ENCODE peak calls at places on chromosome 20, in five cellular contexts. E is fibroblast of lung, U is coronary artery, R is testis, V is cardiac muscle cell. S is an unnamed sample.

GRCh38 chr20:45518282-45518681 is 2.9 kb upstream of the SPINT3 start:
- DNase-seq in R (no peak), V (no peak), U (no peak), E (peak; percentile 1), S (peak; percentile 44)

GRCh38 chr20:17021481-17021880 is 205.4 kb upstream of the PCSK2 start:
- DNase-seq in U (no peak), V (no peak), R (no peak), E (no peak), S (no peak)

GRCh38 chr20:3861191-3861590 is 14.6 kb downstream of the MAVS start:
- DNase-seq in V (no peak), U (no peak), R (no peak), E (no peak), S (no peak)

GRCh38 chr20:20692587-20692986 is 19.9 kb downstream of the RALGAPA2 start:
- DNase-seq in V (no peak), U (no peak), E (no peak), R (no peak), S (no peak)

GRCh38 chr20:35111141-35111888 is 18.7 kb upstream of the TRPC4AP start:
- DNase-seq in E (peak; percentile 93), U (no peak), V (no peak), R (no peak), S (no peak)

GRCh38 chr20:11387189-11387754 is 530.4 kb upstream of the BTBD3 start:
- DNase-seq in E (peak; percentile 97), V (no peak), U (no peak), R (no peak), S (no peak)

GRCh38 chr20:36483919-36484808 is 57.2 kb upstream of the MYL9 start:
- DNase-seq in R (no peak), U (no peak), E (peak; percentile 43), V (no peak), S (no peak)

GRCh38 chr20:41798926-41799502 is 180.8 kb upstream of the CHD6 start:
- DNase-seq in U (no peak), E (no peak), R (no peak), V (no peak), S (no peak)

GRCh38 chr20:48761023-48761785 is 66.6 kb downstream of the PREX1 start:
- DNase-seq in E (no peak), R (peak; percentile 22), V (no peak), U (no peak), S (peak; percentile 52)

GRCh38 chr20:41173791-41174341 is 36.5 kb downstream of the PLCG1 start:
- DNase-seq in E (no peak), V (no peak), U (peak; percentile 73), R (peak; percentile 12), S (no peak)

GRCh38 chr20:57106692-57107091 is 159.7 kb downstream of the BMP7 start:
- DNase-seq in E (no peak), V (no peak), U (no peak), R (no peak), S (no peak)

GRCh38 chr20:1819311-1820136 is 75.7 kb upstream of the SIRPA start:
- DNase-seq in R (no peak), E (no peak), V (no peak), U (peak; percentile 57), S (no peak)

GRCh38 chr20:362271-363254 is 15.7 kb downstream of the NRSN2 start:
- DNase-seq in U (no peak), R (peak; percentile 69), E (peak; percentile 65), V (no peak), S (peak; percentile 74)

GRCh38 chr20:11379257-11380011 is 538.3 kb upstream of the BTBD3 start:
- DNase-seq in U (no peak), E (no peak), V (peak; percentile 78), R (peak; percentile 37), S (no peak)

DNA sequence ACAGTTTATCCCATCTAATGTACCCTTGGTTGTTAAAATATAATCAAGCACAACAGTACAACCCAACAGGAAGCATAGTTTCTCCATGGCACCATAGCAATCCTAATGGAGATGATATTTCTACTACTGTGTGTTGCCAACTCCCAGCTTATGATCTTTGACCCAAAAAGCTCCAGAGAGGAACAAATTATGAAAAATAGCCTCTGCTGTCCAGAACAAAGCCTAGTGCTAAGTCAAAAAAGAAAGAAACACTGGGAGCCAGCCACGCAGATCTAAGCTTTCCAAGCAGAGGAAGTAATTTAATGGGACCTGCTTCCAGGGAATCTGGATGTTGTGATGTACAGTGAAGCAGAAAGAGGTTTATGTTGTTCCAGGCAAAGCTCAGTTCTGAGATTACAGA is 52.2 kb upstream of the TASP1 start:
- DNase-seq in V (no peak), U (no peak), R (no peak), E (no peak), S (no peak)
- H3K27ac ChIP-seq in V (no peak overlapping the region), U (no peak overlapping the region), R (no peak overlapping the region), E (no peak overlapping the region), S (no peak overlapping the region)

GRCh38 chr20:59751075-59751711 is 146.9 kb downstream of the PHACTR3 start:
- DNase-seq in E (peak; percentile 5), R (peak; percentile 84), V (no peak), U (no peak), S (peak; percentile 62)
- H3K27ac ChIP-seq in E (no peak overlapping the region), R (no peak overlapping the region), V (no peak overlapping the region), U (no peak overlapping the region), S (no peak overlapping the region)

GRCh38 chr20:6767536-6768227 is at the start of gene BMP2:
- DNase-seq in V (peak; percentile 91), R (peak; percentile 37), U (peak; percentile 77), E (peak; percentile 75), S (peak; percentile 70)
- H3K27ac ChIP-seq in V (peak within 1 kb of the TSS; percentile 93), R (peak within 1 kb of the TSS; percentile 40), U (peak within 1 kb of the TSS; percentile 82), E (no peak within 1 kb of the TSS), S (peak within 1 kb of the TSS; percentile 76)

GRCh38 chr20:18287915-18288747 is at the start of gene ZNF133:
- DNase-seq in U (peak; percentile 98), V (peak; percentile 94), E (peak; percentile 93), R (peak; percentile 98), S (peak; percentile 97)
- H3K27ac ChIP-seq in U (peak within 1 kb of the TSS; percentile 82), V (peak within 1 kb of the TSS; percentile 94), E (peak within 1 kb of the TSS; percentile 99), R (peak within 1 kb of the TSS; percentile 96), S (peak within 1 kb of the TSS; percentile 99)

DNA sequence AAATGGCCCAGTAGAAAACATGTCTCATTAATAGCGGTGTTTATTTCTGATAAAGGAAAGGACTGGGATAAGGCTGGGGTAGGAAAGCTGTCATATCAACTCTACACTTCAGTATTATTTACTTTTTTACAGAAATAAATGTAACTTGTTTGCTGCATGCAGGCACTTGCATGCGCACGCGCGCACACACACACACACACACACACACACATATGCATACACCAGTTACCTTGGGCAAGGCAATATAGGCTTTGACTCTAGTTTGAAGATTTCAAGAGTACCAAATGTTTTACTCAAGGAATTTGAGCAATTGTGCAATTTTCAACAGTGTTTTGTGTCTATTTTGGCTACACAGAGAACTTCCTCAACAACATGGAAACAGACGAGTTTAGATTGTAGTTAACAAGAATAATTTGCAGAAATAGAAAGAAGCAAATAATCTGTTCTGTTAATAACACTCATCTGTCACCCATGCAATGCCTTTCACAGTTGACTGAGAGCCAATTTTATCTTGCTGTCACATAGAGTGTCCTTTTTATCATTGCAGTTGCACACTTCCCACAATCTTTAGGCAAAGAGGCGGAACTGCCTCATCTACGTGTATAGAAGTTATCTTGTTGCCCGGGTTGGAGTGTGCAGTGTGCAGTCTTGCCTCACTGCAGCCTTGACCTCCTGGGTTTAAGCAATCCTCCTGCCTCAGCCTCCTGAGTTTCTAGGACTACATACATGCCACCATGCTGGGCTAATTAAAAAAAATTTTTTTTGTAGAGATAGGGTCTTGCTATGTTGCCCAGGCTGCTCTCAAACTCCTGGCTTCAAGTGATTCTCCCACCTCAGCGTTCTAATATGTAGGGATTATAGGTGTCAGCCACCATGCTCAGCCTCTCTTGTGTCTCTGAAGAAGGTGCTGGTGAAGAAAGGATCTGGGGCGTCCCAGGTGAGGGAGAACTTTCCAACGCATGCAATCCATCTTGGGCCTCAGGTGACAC is 74.8 kb upstream of the SHLD1 start:
- DNase-seq in E (no peak), V (no peak), U (no peak), R (no peak), S (no peak)
- H3K27ac ChIP-seq in E (no peak overlapping the region), V (no peak overlapping the region), U (no peak overlapping the region), R (no peak overlapping the region), S (no peak overlapping the region)

GRCh38 chr20:50133041-50133440 is 20.1 kb upstream of the UBE2V1 start:
- DNase-seq in E (no peak), V (no peak), U (no peak), R (no peak), S (no peak)
- H3K27ac ChIP-seq in E (no peak overlapping the region), V (peak overlapping the region; percentile 97), U (no peak overlapping the region), R (no peak overlapping the region), S (no peak overlapping the region)

GRCh38 chr20:47557791-47558190 is 56.1 kb downstream of the NCOA3 start:
- DNase-seq in U (no peak), R (no peak), E (no peak), V (no peak), S (no peak)
- H3K27ac ChIP-seq in U (no peak overlapping the region), R (no peak overlapping the region), E (no peak overlapping the region), V (no peak overlapping the region), S (peak overlapping the region; percentile 10)

DNA sequence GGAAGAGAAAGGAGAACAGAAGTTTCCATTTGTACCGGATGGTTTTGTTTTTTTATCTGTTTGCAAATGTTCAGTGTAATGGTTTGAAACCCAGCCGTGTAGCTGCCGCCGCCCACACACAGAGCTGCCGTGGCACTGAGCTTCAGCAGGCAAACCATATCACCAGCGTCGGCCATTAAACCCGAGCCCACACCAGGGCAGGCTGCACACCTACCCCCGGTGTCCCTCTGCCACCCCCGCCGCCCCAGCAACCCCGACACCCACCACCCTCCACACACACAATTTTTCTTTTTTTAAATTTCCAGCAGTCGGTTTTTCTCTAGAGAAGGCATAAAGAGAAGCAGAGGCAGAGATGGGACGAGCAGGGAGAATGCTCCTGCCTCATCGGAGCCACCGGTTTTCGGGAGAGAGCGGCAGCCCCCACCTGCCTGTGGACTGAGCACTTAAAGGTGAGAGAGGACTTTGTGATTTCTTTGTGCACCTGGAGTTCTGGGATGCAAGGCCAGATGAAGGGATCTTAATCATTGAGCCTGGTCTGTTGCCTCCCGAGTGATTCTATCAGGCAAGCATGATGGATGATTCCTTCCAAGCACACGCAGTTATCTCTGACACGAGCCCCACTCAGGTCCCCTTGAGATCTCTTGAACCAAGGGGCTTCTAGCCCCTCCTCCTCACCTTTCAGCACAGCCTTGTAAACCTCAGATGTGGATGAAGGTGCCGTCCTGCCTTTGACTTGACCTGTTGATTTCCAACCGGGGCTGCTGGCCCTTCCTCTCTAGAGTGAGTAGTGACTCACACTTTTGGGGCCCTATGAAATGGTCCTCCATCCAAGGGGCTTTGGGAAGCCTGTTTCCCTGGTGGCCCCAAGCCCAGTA is 17.5 kb upstream of the ZNF831 start:
- DNase-seq in V (peak; percentile 4), E (no peak), R (peak; percentile 42), U (no peak), S (no peak)
- H3K27ac ChIP-seq in V (no peak overlapping the region), E (no peak overlapping the region), R (peak overlapping the region; percentile 48), U (peak overlapping the region; percentile 50), S (peak overlapping the region; percentile 64)

GRCh38 chr20:39216195-39216594 is 254.1 kb downstream of the DHX35 start:
- DNase-seq in E (no peak), U (no peak), V (no peak), R (no peak), S (no peak)

GRCh38 chr20:39225978-39226377 is 263.8 kb downstream of the DHX35 start:
- DNase-seq in U (no peak), R (no peak), V (no peak), E (no peak), S (no peak)

GRCh38 chr20:39225536-39225935 is 263.4 kb downstream of the DHX35 start:
- DNase-seq in R (no peak), U (no peak), V (no peak), E (no peak), S (no peak)

GRCh38 chr20:39222102-39222501 is 260.0 kb downstream of the DHX35 start:
- DNase-seq in V (no peak), U (no peak), E (no peak), R (no peak), S (no peak)
- H3K27ac ChIP-seq in V (no peak overlapping the region), U (no peak overlapping the region), E (no peak overlapping the region), R (no peak overlapping the region), S (no peak overlapping the region)

GRCh38 chr20:63178889-63179751 is 36.8 kb downstream of the YTHDF1 start:
- DNase-seq in R (peak; percentile 66), V (peak; percentile 46), U (no peak), E (no peak), S (peak; percentile 8)
- H3K27ac ChIP-seq in R (no peak overlapping the region), V (no peak overlapping the region), U (no peak overlapping the region), E (no peak overlapping the region), S (no peak overlapping the region)

S was measured in small intestine.